ENCODE peak calls at places on chromosomes 11 and 22, in five cellular contexts. One of them, this sample, is unnamed.

GRCh38 chr22:22076361-22076760 is 93.8 kb upstream of the TOP3B start:
- DNase-seq in EL: no peak
- DNase-seq in kidney glomerular epithelial cell: no peak
- DNase-seq in GM04503: no peak
- DNase-seq in hepatocyte: no peak
- DNase-seq in this sample: no peak

GRCh38 chr22:23764931-23765881 is 2.4 kb downstream of the C22orf15 start:
- DNase-seq in EL: no peak
- DNase-seq in kidney glomerular epithelial cell: no peak
- DNase-seq in GM04503: no peak
- DNase-seq in hepatocyte: no peak
- DNase-seq in this sample: no peak

GRCh38 chr11:118290923-118291322 is 13.6 kb upstream of the CD3E start:
- DNase-seq in EL: peak
- DNase-seq in kidney glomerular epithelial cell: no peak
- DNase-seq in GM04503: no peak
- DNase-seq in hepatocyte: peak
- DNase-seq in this sample: peak

GRCh38 chr11:70028147-70028855 is 49.8 kb upstream of the ANO1 start:
- DNase-seq in EL: no peak
- DNase-seq in kidney glomerular epithelial cell: no peak
- DNase-seq in GM04503: no peak
- DNase-seq in hepatocyte: no peak
- DNase-seq in this sample: no peak

GRCh38 chr22:37068859-37069258 is 17.3 kb downstream of the KCTD17 start:
- DNase-seq in EL: no peak
- DNase-seq in kidney glomerular epithelial cell: no peak
- DNase-seq in GM04503: no peak
- DNase-seq in hepatocyte: peak
- DNase-seq in this sample: no peak

GRCh38 chr11:64854534-64855502 is 10.4 kb upstream of the CDC42BPG start:
- DNase-seq in EL: peak
- DNase-seq in kidney glomerular epithelial cell: peak
- DNase-seq in GM04503: peak
- DNase-seq in hepatocyte: peak
- DNase-seq in this sample: peak

GRCh38 chr11:95084509-95084908 is 5.1 kb upstream of the ENDOD1 start:
- DNase-seq in EL: no peak
- DNase-seq in kidney glomerular epithelial cell: peak
- DNase-seq in GM04503: no peak
- DNase-seq in hepatocyte: no peak
- DNase-seq in this sample: peak

GRCh38 chr22:39177791-39178190 is 25.3 kb upstream of the CBX7 start:
- DNase-seq in EL: no peak
- DNase-seq in kidney glomerular epithelial cell: no peak
- DNase-seq in GM04503: no peak
- DNase-seq in hepatocyte: no peak
- DNase-seq in this sample: no peak

GRCh38 chr11:10414659-10415058 is 40.4 kb upstream of the AMPD3 start:
- DNase-seq in EL: no peak
- DNase-seq in kidney glomerular epithelial cell: no peak
- DNase-seq in GM04503: peak
- DNase-seq in hepatocyte: no peak
- DNase-seq in this sample: peak

GRCh38 chr11:119023741-119024140 is 5.2 kb downstream of the TRAPPC4 start:
- DNase-seq in EL: peak
- DNase-seq in kidney glomerular epithelial cell: no peak
- DNase-seq in GM04503: no peak
- DNase-seq in hepatocyte: no peak
- DNase-seq in this sample: no peak

GRCh38 chr11:45872513-45873356 is 12.7 kb upstream of the MAPK8IP1 start:
- DNase-seq in EL: peak
- DNase-seq in kidney glomerular epithelial cell: peak
- DNase-seq in GM04503: peak
- DNase-seq in hepatocyte: peak
- DNase-seq in this sample: peak

GRCh38 chr11:12801976-12802375 is 127.8 kb downstream of the TEAD1 start:
- DNase-seq in EL: peak
- DNase-seq in kidney glomerular epithelial cell: no peak
- DNase-seq in GM04503: no peak
- DNase-seq in hepatocyte: no peak
- DNase-seq in this sample: peak

GRCh38 chr11:58193403-58193802 is 4.5 kb downstream of the OR9Q2 start:
- DNase-seq in EL: no peak
- DNase-seq in kidney glomerular epithelial cell: no peak
- DNase-seq in GM04503: no peak
- DNase-seq in hepatocyte: peak
- DNase-seq in this sample: no peak

GRCh38 chr11:6523253-6523652 is 26.2 kb downstream of the DNHD1 start:
- DNase-seq in EL: peak
- DNase-seq in kidney glomerular epithelial cell: peak
- DNase-seq in GM04503: peak
- DNase-seq in hepatocyte: peak
- DNase-seq in this sample: peak

GRCh38 chr11:62954478-62954877 is 30.3 kb downstream of the SLC22A6 start:
- DNase-seq in EL: no peak
- DNase-seq in kidney glomerular epithelial cell: no peak
- DNase-seq in GM04503: no peak
- DNase-seq in hepatocyte: no peak
- DNase-seq in this sample: no peak

GRCh38 chr11:68337399-68337835 is 25.0 kb downstream of the LRP5 start:
- DNase-seq in EL: no peak
- DNase-seq in kidney glomerular epithelial cell: no peak
- DNase-seq in GM04503: no peak
- DNase-seq in hepatocyte: no peak
- DNase-seq in this sample: no peak

GRCh38 chr11:46099973-46100335 is 21.3 kb downstream of the PHF21A start:
- DNase-seq in EL: peak
- DNase-seq in kidney glomerular epithelial cell: no peak
- DNase-seq in GM04503: no peak
- DNase-seq in hepatocyte: no peak
- DNase-seq in this sample: peak

GRCh38 chr11:24747275-24748251 is 250.7 kb downstream of the LUZP2 start:
- DNase-seq in EL: no peak
- DNase-seq in kidney glomerular epithelial cell: no peak
- DNase-seq in GM04503: no peak
- DNase-seq in hepatocyte: peak
- DNase-seq in this sample: no peak

GRCh38 chr11:33835143-33835878 is 56.6 kb downstream of the LMO2 start:
- DNase-seq in EL: peak
- DNase-seq in kidney glomerular epithelial cell: peak
- DNase-seq in GM04503: peak
- DNase-seq in hepatocyte: peak
- DNase-seq in this sample: peak

GRCh38 chr22:25475554-25476022 is 88.9 kb upstream of the GRK3 start:
- DNase-seq in EL: no peak
- DNase-seq in kidney glomerular epithelial cell: peak
- DNase-seq in GM04503: no peak
- DNase-seq in hepatocyte: peak
- DNase-seq in this sample: no peak

GRCh38 chr11:3191586-3192324 is 26.6 kb upstream of the OSBPL5 start:
- DNase-seq in EL: no peak
- DNase-seq in kidney glomerular epithelial cell: no peak
- DNase-seq in GM04503: no peak
- DNase-seq in hepatocyte: no peak
- DNase-seq in this sample: no peak

GRCh38 chr22:23225724-23226496 is 45.6 kb downstream of the BCR start:
- DNase-seq in EL: peak
- DNase-seq in kidney glomerular epithelial cell: no peak
- DNase-seq in GM04503: no peak
- DNase-seq in hepatocyte: no peak
- DNase-seq in this sample: peak

GRCh38 chr11:27209562-27210005 is 153.4 kb downstream of the CCDC34 start:
- DNase-seq in EL: peak
- DNase-seq in kidney glomerular epithelial cell: peak
- DNase-seq in GM04503: peak
- DNase-seq in hepatocyte: peak
- DNase-seq in this sample: peak

GRCh38 chr11:282171-282570 is 4.0 kb downstream of the NLRP6 start:
- DNase-seq in EL: no peak
- DNase-seq in kidney glomerular epithelial cell: no peak
- DNase-seq in GM04503: no peak
- DNase-seq in hepatocyte: no peak
- DNase-seq in this sample: no peak

GRCh38 chr22:44261861-44262595 is 50.7 kb downstream of the SHISAL1 start:
- DNase-seq in EL: no peak
- DNase-seq in kidney glomerular epithelial cell: no peak
- DNase-seq in GM04503: no peak
- DNase-seq in hepatocyte: no peak
- DNase-seq in this sample: no peak

GRCh38 chr11:129141748-129142475 is 50.2 kb downstream of the ARHGAP32 start:
- DNase-seq in EL: no peak
- DNase-seq in kidney glomerular epithelial cell: no peak
- DNase-seq in GM04503: no peak
- DNase-seq in hepatocyte: no peak
- DNase-seq in this sample: no peak

GRCh38 chr22:37220543-37220968 is 8.3 kb upstream of the SSTR3 start:
- DNase-seq in EL: no peak
- DNase-seq in kidney glomerular epithelial cell: no peak
- DNase-seq in GM04503: no peak
- DNase-seq in hepatocyte: no peak
- DNase-seq in this sample: no peak

GRCh38 chr11:34433899-34434298 is 4.8 kb upstream of the CAT start:
- DNase-seq in EL: no peak
- DNase-seq in kidney glomerular epithelial cell: no peak
- DNase-seq in GM04503: no peak
- DNase-seq in hepatocyte: peak
- DNase-seq in this sample: no peak

GRCh38 chr11:82326853-82327252 is 406.8 kb downstream of the FAM181B start:
- DNase-seq in EL: no peak
- DNase-seq in kidney glomerular epithelial cell: no peak
- DNase-seq in GM04503: no peak
- DNase-seq in hepatocyte: no peak
- DNase-seq in this sample: no peak

GRCh38 chr11:27514558-27514957 is 8.0 kb upstream of the LIN7C start:
- DNase-seq in EL: peak
- DNase-seq in kidney glomerular epithelial cell: no peak
- DNase-seq in GM04503: peak
- DNase-seq in hepatocyte: no peak
- DNase-seq in this sample: no peak

GRCh38 chr11:17351510-17352176 is at the start of gene NCR3LG1:
- DNase-seq in EL: peak
- DNase-seq in kidney glomerular epithelial cell: peak
- DNase-seq in GM04503: no peak
- DNase-seq in hepatocyte: peak
- DNase-seq in this sample: peak

GRCh38 chr11:82794490-82794889 is 60.8 kb upstream of the FAM181B start:
- DNase-seq in EL: no peak
- DNase-seq in kidney glomerular epithelial cell: no peak
- DNase-seq in GM04503: no peak
- DNase-seq in hepatocyte: no peak
- DNase-seq in this sample: peak

This sample was measured in ELR.